ENCODE peak calls at places on chromosomes 5 and 9, in eight cellular contexts. E is H9, J is OCI-LY7, G is GM06990, S is astrocyte, T is ovary, B is fibroblast of the aortic adventitia, I is HepG2. H is an unnamed sample.

GRCh38 chr5:15993934-15994333 is 185.7 kb downstream of the MARCHF11 start:
- DNase-seq in S (no peak), T (no peak), G (no peak), B (peak), E (no peak), I (no peak), J (no peak), H (no peak)

GRCh38 chr9:131330814-131331600 is 41.5 kb downstream of the PLPP7 start:
- DNase-seq in T (no peak), J (no peak), G (no peak), E (peak), I (no peak), S (no peak), B (no peak), H (peak)

GRCh38 chr5:157456301-157456700 is 3.7 kb upstream of the NIPAL4 start:
- DNase-seq in G (no peak), B (no peak), I (no peak), E (peak), T (no peak), S (no peak), J (no peak), H (no peak)

GRCh38 chr5:133453825-133454224 is 158.5 kb downstream of the FSTL4 start:
- DNase-seq in J (no peak), B (no peak), I (no peak), E (no peak), G (no peak), S (no peak), T (no peak), H (no peak)

GRCh38 chr9:95574176-95574575 is 57.4 kb upstream of the PTCH1 start:
- DNase-seq in E (no peak), B (no peak), G (no peak), I (no peak), T (no peak), J (peak), S (no peak), H (no peak)

GRCh38 chr5:167708449-167708848 is 583.0 kb upstream of the WWC1 start:
- DNase-seq in S (no peak), J (no peak), G (no peak), T (no peak), B (no peak), I (no peak), E (no peak), H (no peak)

GRCh38 chr5:58156977-58157701 is 302.7 kb downstream of the PLK2 start:
- DNase-seq in T (no peak), E (no peak), S (peak), J (peak), B (peak), G (no peak), I (no peak), H (no peak)

GRCh38 chr9:31040565-31040964 is 1343.9 kb upstream of the ACO1 start:
- DNase-seq in E (no peak), I (no peak), S (no peak), T (no peak), J (no peak), G (no peak), B (no peak), H (no peak)

GRCh38 chr5:24644757-24645156 is at the start of gene CDH10:
- DNase-seq in I (no peak), E (peak), B (no peak), S (peak), T (no peak), J (no peak), G (no peak), H (peak)

GRCh38 chr5:134113572-134113907 is 941 bp upstream of the TCF7 start:
- DNase-seq in T (no peak), S (no peak), I (no peak), G (no peak), B (no peak), J (no peak), E (no peak), H (no peak)

GRCh38 chr9:35158501-35159280 is 3.1 kb upstream of the UNC13B start:
- DNase-seq in E (no peak), J (peak), S (no peak), I (no peak), G (peak), B (no peak), T (no peak), H (no peak)

GRCh38 chr9:136977223-136978072 is at the start of gene PTGDS:
- DNase-seq in T (peak), G (no peak), E (no peak), I (no peak), J (no peak), B (no peak), S (no peak), H (no peak)

GRCh38 chr9:100379862-100380261 is 27.1 kb upstream of the TEX10 start:
- DNase-seq in G (no peak), J (no peak), E (no peak), B (peak), S (peak), I (peak), T (no peak), H (no peak)

GRCh38 chr5:172450861-172451695 is 3.2 kb downstream of the SH3PXD2B start:
- DNase-seq in T (no peak), E (peak), J (peak), B (peak), I (no peak), G (no peak), S (no peak), H (peak)

GRCh38 chr5:55231476-55232193 is 1.8 kb downstream of the CCNO start:
- DNase-seq in I (no peak), J (no peak), S (no peak), G (peak), B (peak), E (peak), T (peak), H (peak)

GRCh38 chr9:84710701-84711397 is 41.3 kb downstream of the NTRK2 start:
- DNase-seq in S (peak), G (no peak), T (no peak), I (no peak), E (no peak), J (no peak), B (no peak), H (no peak)

GRCh38 chr5:64594601-64595518 is 89.0 kb downstream of the RGS7BP start:
- DNase-seq in T (no peak), I (no peak), E (peak), S (no peak), J (peak), B (no peak), G (no peak), H (peak)

GRCh38 chr5:2582106-2582505 is 169.4 kb downstream of the IRX2 start:
- DNase-seq in G (no peak), I (no peak), T (no peak), S (no peak), J (no peak), B (no peak), E (no peak), H (no peak)

GRCh38 chr9:24464321-24464951 is 81.3 kb downstream of the IZUMO3 start:
- DNase-seq in S (peak), I (no peak), G (no peak), J (no peak), T (no peak), E (no peak), B (peak), H (no peak)

GRCh38 chr9:34458967-34459355 is 356 bp downstream of the DNAI1 start:
- DNase-seq in E (no peak), T (no peak), S (no peak), J (no peak), I (no peak), G (no peak), B (no peak), H (no peak)

GRCh38 chr5:6638236-6638635 is 5.0 kb downstream of the SRD5A1 start:
- DNase-seq in I (no peak), B (peak), J (no peak), E (no peak), G (no peak), T (no peak), S (no peak), H (no peak)

GRCh38 chr9:114047717-114048116 is 30.4 kb downstream of the AMBP start:
- DNase-seq in B (peak), G (no peak), I (peak), E (peak), S (no peak), J (peak), T (peak), H (no peak)

GRCh38 chr5:50763356-50763755 is 96.9 kb downstream of the PARP8 start:
- DNase-seq in E (no peak), J (no peak), S (no peak), B (no peak), I (no peak), T (no peak), G (no peak), H (no peak)

GRCh38 chr5:66621146-66621545 is 25.0 kb downstream of the MAST4 start:
- DNase-seq in S (peak), G (no peak), B (peak), J (no peak), I (no peak), T (no peak), E (no peak), H (no peak)

GRCh38 chr9:96651626-96652025 is 3.5 kb downstream of the PRXL2C start:
- DNase-seq in J (peak), T (no peak), B (peak), G (no peak), S (no peak), E (no peak), I (no peak), H (no peak)
- TF ChIP-seq CTCF in J (peak), T (no peak), B (peak), G (peak), S (peak), E (peak), I (peak), H (no peak)

GRCh38 chr9:124855944-124856773 is 2.9 kb downstream of the WDR38 start:
- DNase-seq in J (peak), B (no peak), I (peak), S (no peak), T (no peak), G (peak), E (peak), H (peak)
- TF ChIP-seq CTCF in J (peak), B (peak), I (peak), S (no peak), T (no peak), G (peak), E (peak), H (peak)

GRCh38 chr5:153629496-153629895 is 139.0 kb downstream of the GRIA1 start:
- DNase-seq in E (no peak), I (no peak), B (no peak), T (no peak), G (no peak), J (no peak), S (no peak), H (no peak)

GRCh38 chr5:153630546-153630945 is 140.1 kb downstream of the GRIA1 start:
- DNase-seq in E (no peak), I (no peak), G (no peak), S (no peak), J (peak), T (no peak), B (no peak), H (no peak)

GRCh38 chr5:153625826-153626354 is 135.4 kb downstream of the GRIA1 start:
- DNase-seq in E (no peak), B (no peak), T (no peak), S (no peak), J (no peak), I (no peak), G (no peak), H (no peak)

GRCh38 chr5:153626836-153627235 is 136.4 kb downstream of the GRIA1 start:
- DNase-seq in B (no peak), S (no peak), J (no peak), I (no peak), G (no peak), E (no peak), T (no peak), H (no peak)

GRCh38 chr5:153629027-153629426 is 138.6 kb downstream of the GRIA1 start:
- DNase-seq in J (peak), S (peak), B (peak), I (no peak), T (peak), G (no peak), E (peak), H (peak)
- TF ChIP-seq CTCF in J (peak), S (peak), B (peak), I (no peak), T (no peak), G (no peak), E (peak), H (no peak)

GRCh38 chr5:113683211-113683610 is 169.7 kb downstream of the YTHDC2 start:
- DNase-seq in J (no peak), B (no peak), G (no peak), I (no peak), S (no peak), T (no peak), E (no peak), H (no peak)

GRCh38 chr5:113686599-113686998 is 173.1 kb downstream of the YTHDC2 start:
- DNase-seq in B (no peak), G (no peak), J (no peak), T (no peak), I (no peak), S (no peak), E (no peak), H (no peak)

GRCh38 chr5:113678924-113679575 is 165.6 kb downstream of the YTHDC2 start:
- DNase-seq in T (no peak), J (peak), E (peak), B (peak), S (peak), G (no peak), I (peak), H (peak)

GRCh38 chr5:113680534-113680933 is 167.0 kb downstream of the YTHDC2 start:
- DNase-seq in B (no peak), G (no peak), S (no peak), T (no peak), E (no peak), J (no peak), I (no peak), H (no peak)

DNA sequence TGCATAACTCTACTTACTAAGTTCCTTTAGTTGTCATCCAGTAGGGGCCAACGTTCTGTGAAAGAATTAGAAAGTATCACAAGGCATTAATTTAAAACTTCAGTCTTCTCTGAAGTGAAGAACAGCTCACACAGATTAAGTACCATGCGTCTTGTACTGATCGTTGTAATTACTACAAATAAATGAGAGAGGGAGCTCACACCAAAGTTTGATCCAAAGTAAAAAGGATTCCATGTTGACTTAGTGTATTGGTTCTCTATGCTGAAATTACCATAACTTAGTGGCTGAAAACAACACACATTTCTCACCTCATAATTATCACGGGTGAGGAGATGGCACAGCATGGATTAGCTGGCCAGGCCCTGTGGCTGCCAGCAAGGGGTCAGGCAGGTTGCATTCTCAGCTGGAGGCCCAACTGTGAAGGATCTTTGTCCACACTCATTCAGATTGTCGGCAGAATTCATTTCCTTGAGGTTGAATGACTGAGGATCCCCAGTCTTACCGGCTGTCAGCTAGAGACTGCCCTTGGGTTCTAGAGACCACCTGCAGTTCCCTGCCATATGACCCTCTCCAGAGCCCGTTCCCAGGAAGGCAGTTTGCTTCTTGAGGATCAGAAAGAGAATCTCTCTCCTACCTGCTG is 169.1 kb downstream of the YTHDC2 start:
- DNase-seq in B (no peak), J (no peak), T (no peak), E (peak), S (peak), G (no peak), I (no peak), H (no peak)
- TF ChIP-seq CTCF in B (no peak), J (no peak), T (no peak), E (peak), S (no peak), G (no peak), I (no peak), H (peak)

GRCh38 chr5:141343242-141343952 is at the start of gene PCDHGA3:
- DNase-seq in I (no peak), S (peak), J (peak), B (peak), G (no peak), T (no peak), E (no peak), H (no peak)
- TF ChIP-seq CTCF in I (peak), S (peak), J (peak), B (peak), G (peak), T (no peak), E (peak), H (peak)

DNA sequence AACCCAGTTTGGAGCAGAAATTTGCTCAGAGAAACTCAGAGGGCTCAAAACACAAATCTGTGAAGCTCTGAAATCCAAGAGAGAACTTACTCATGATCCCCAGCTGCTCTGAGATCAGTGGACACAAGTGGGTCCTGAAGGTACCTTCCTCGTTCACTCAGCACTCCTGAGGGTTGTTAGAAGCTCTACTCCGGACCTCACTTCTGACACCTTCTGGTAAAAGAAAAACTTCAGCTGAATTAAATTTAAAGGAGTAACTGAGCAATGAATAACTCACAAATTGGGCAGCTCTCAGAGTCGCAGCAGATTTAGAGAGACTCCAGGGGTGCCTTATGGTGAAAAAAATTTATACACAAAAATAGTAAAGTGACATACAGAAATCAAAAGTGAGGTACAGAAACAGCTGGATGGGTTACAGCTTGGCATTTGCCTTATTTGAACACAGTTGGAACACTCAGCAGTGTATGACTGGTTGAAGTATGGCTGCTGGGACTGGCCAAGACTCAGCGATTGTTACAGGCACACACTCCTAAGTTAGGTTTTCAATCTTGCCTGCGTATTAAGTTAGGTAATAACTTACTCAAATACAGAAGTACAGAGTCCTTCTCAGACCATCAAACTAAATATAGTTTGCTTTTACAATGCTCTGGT is 32.5 kb downstream of the INSL4 start:
- DNase-seq in T (no peak), S (peak), B (peak), G (no peak), E (no peak), J (peak), I (peak), H (no peak)
- TF ChIP-seq CTCF in T (no peak), S (no peak), B (no peak), G (peak), E (peak), J (peak), I (peak), H (no peak)

DNA sequence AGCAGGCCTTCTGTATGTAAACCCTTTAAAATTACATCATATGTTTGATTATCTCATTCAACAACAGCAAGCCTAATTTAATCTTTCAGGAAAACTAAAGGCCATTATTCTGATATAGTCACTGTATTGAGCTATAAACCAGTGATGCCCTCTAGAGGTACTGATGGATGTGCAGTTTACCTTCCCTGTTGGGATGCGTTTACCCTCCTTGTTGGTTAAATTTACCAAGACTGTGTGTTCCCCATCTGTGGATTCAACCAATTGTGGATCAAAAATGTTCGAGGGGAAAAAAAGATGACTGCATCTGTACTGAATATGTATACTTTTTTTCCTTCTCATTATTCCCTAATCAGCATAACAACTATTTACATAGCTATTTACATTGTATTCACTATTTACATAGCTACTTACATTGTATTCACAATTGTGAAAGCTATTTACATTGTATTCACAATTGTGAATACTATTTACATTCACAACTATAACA is 3.7 kb upstream of the BAAT start:
- DNase-seq in S (no peak), J (no peak), E (no peak), T (no peak), B (no peak), I (peak), G (no peak), H (no peak)
- TF ChIP-seq CTCF in S (peak), J (no peak), E (peak), T (no peak), B (peak), I (peak), G (peak), H (no peak)

DNA sequence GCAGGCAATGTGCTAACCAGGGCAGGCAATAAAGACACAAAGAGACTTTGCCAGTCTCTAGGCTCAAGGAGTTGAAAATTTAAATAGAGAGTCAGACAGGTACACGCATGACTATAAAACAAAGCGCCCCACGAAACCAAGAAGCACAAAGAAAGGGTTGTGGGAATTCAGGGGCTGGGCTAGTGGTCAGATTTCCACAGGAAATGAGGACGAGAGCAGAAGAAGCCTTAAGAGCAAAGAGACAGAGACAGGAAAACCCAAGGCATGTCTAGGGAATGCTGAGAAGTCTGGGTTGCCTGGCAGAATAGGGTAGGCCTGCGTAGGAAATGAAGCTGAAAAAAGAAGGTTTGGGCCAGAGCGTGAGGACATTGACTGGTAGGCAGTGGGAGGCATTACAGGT is 51.6 kb downstream of the SLC1A3 start:
- DNase-seq in E (no peak), I (no peak), B (no peak), S (peak), J (no peak), T (no peak), G (no peak), H (no peak)
- TF ChIP-seq CTCF in E (no peak), I (no peak), B (no peak), S (no peak), J (no peak), T (no peak), G (no peak), H (no peak)

DNA sequence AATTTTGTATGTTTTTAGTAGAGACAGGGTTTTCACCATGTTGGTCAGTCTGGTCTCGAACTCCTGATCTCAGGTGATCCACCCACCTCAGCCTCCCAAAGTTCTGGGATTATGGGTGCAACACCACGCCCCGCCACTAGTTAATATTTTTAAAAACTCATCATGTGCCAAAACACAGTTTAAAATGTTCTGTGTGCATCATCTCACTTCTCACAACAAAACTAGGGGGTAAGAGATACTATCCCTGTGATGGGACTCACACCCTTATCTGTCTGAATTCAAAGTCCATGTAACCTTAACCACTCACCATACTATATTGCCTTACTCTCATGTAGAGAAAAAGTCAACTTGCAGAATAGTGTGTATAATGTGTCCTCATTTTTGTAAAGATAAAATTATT is 2.6 kb downstream of the PKD2L2 start:
- DNase-seq in J (no peak), S (no peak), G (no peak), I (peak), E (no peak), B (no peak), T (no peak), H (no peak)
- TF ChIP-seq CTCF in J (peak), S (no peak), G (no peak), I (no peak), E (peak), B (peak), T (no peak), H (peak)